ENCODE peak calls at places on chromosome 6, in eight cellular contexts. R is AG20443; O is NCI-H69; L is dermis microvascular lymphatic vessel endothelial cell; P is nephron progenitor cell; K is NCI-H2081; M is fibroblast of the aortic adventitia; X is effector CD4-positive, alpha-beta T cell. T is an unnamed sample.
A peak's percentile ranks its signal among the peaks of the same experiment; 100 is the strongest.

GRCh38 chr6:113500221-113500620 is 356.9 kb upstream of the MARCKS start:
- DNase-seq in R (no peak), O (no peak), L (no peak), P (no peak), K (no peak), M (peak; percentile 56), X (no peak), T (no peak)

GRCh38 chr6:44563397-44563796 is 175.9 kb downstream of the CDC5L start:
- DNase-seq in R (no peak), O (peak; percentile 11), L (peak; percentile 39), P (no peak), K (no peak), M (no peak), X (no peak), T (no peak)

GRCh38 chr6:6346427-6346826 is 26.0 kb upstream of the F13A1 start:
- DNase-seq in R (no peak), O (no peak), L (no peak), P (no peak), K (no peak), M (no peak), X (no peak), T (no peak)

GRCh38 chr6:108697646-108698161 is 137.0 kb downstream of the FOXO3 start:
- DNase-seq in R (peak; percentile 37), O (no peak), L (no peak), P (no peak), K (no peak), M (peak; percentile 59), X (no peak), T (no peak)

GRCh38 chr6:116476021-116476678 is 15.0 kb downstream of the CALHM6 start:
- DNase-seq in R (no peak), O (peak; percentile 8), L (no peak), P (no peak), K (no peak), M (no peak), X (no peak), T (no peak)

GRCh38 chr6:37695273-37695672 is 2.4 kb downstream of the MDGA1 start:
- DNase-seq in R (no peak), O (peak; percentile 60), L (no peak), P (no peak), K (no peak), M (no peak), X (no peak), T (no peak)

GRCh38 chr6:34792605-34793500 is 970 bp downstream of the BLTP3A start:
- DNase-seq in R (peak; percentile 61), O (peak; percentile 74), L (no peak), P (peak; percentile 23), K (no peak), M (peak; percentile 67), X (no peak), T (peak; percentile 83)

GRCh38 chr6:82909551-82909950 is 156.1 kb downstream of the UBE3D start:
- DNase-seq in R (peak; percentile 22), O (no peak), L (no peak), P (no peak), K (no peak), M (peak; percentile 8), X (no peak), T (no peak)

GRCh38 chr6:157484181-157484580 is 103.2 kb downstream of the ZDHHC14 start:
- DNase-seq in R (no peak), O (no peak), L (no peak), P (no peak), K (no peak), M (no peak), X (no peak), T (no peak)

GRCh38 chr6:16964553-16965499 is 137.0 kb upstream of the STMND1 start:
- DNase-seq in R (peak; percentile 83), O (peak; percentile 99), L (peak; percentile 16), P (peak; percentile 84), K (peak; percentile 87), M (peak; percentile 78), X (peak; percentile 57), T (peak; percentile 55)

GRCh38 chr6:143034689-143035334 is 25.9 kb upstream of the AIG1 start:
- DNase-seq in R (no peak), O (peak; percentile 4), L (no peak), P (no peak), K (no peak), M (no peak), X (no peak), T (no peak)

GRCh38 chr6:49888742-49889431 is 22.6 kb upstream of the CRISP1 start:
- DNase-seq in R (no peak), O (no peak), L (no peak), P (no peak), K (no peak), M (no peak), X (no peak), T (no peak)